ENCODE peak calls at places on chromosomes 4 and X, in four cellular contexts. One of them, this sample, is unnamed.

GRCh38 chrX:109347618-109348017 is 134.3 kb downstream of the GUCY2F start:
- DNase-seq in hepatocyte: peak
- DNase-seq in HCT116: peak
- DNase-seq in GM23248: peak
- DNase-seq in this sample: peak

GRCh38 chr4:907691-908437 is 24.3 kb downstream of the GAK start:
- DNase-seq in HCT116: no peak
- DNase-seq in hepatocyte: no peak
- DNase-seq in GM23248: no peak
- DNase-seq in this sample: no peak

GRCh38 chrX:153769158-153769864 is 5.3 kb downstream of the PLXNB3 start:
- DNase-seq in hepatocyte: no peak
- DNase-seq in HCT116: no peak
- DNase-seq in GM23248: no peak
- DNase-seq in this sample: no peak

GRCh38 chr4:145545538-145546224 is 64.0 kb downstream of the SMAD1 start:
- DNase-seq in HCT116: peak
- DNase-seq in hepatocyte: peak
- DNase-seq in GM23248: peak
- DNase-seq in this sample: no peak

GRCh38 chr4:102585329-102585728 is 84.2 kb downstream of the NFKB1 start:
- DNase-seq in GM23248: peak
- DNase-seq in HCT116: no peak
- DNase-seq in hepatocyte: no peak
- DNase-seq in this sample: no peak

GRCh38 chr4:61428950-61429349 is 228.8 kb downstream of the ADGRL3 start:
- DNase-seq in hepatocyte: no peak
- DNase-seq in GM23248: no peak
- DNase-seq in HCT116: no peak
- DNase-seq in this sample: no peak

GRCh38 chr4:25837107-25837506 is 25.7 kb downstream of the SEL1L3 start:
- DNase-seq in HCT116: no peak
- DNase-seq in hepatocyte: no peak
- DNase-seq in GM23248: no peak
- DNase-seq in this sample: no peak

GRCh38 chr4:147927377-147928137 is 195.7 kb downstream of the ARHGAP10 start:
- DNase-seq in HCT116: no peak
- DNase-seq in GM23248: no peak
- DNase-seq in hepatocyte: no peak
- DNase-seq in this sample: peak

GRCh38 chrX:39669668-39670067 is 428.1 kb downstream of the BCOR start:
- DNase-seq in hepatocyte: no peak
- DNase-seq in GM23248: no peak
- DNase-seq in HCT116: no peak
- DNase-seq in this sample: no peak

GRCh38 chr4:8305851-8306361 is 36.4 kb downstream of the HTRA3 start:
- DNase-seq in HCT116: no peak
- DNase-seq in hepatocyte: no peak
- DNase-seq in GM23248: no peak
- DNase-seq in this sample: peak

GRCh38 chr4:26141916-26142638 is 178.7 kb upstream of the RBPJ start:
- DNase-seq in HCT116: no peak
- DNase-seq in GM23248: peak
- DNase-seq in hepatocyte: peak
- DNase-seq in this sample: no peak

GRCh38 chr4:19400820-19401219 is 850.9 kb upstream of the SLIT2 start:
- DNase-seq in hepatocyte: no peak
- DNase-seq in GM23248: no peak
- DNase-seq in HCT116: no peak
- DNase-seq in this sample: no peak

GRCh38 chr4:27010334-27010940 is 149.8 kb downstream of the STIM2 start:
- DNase-seq in GM23248: peak
- DNase-seq in hepatocyte: peak
- DNase-seq in HCT116: peak
- DNase-seq in this sample: peak

GRCh38 chr4:168717852-168718251 is 221.0 kb downstream of the PALLD start:
- DNase-seq in HCT116: no peak
- DNase-seq in hepatocyte: no peak
- DNase-seq in GM23248: no peak
- DNase-seq in this sample: no peak

GRCh38 chr4:58166496-58166895 is 1056.3 kb upstream of the IGFBP7 start:
- DNase-seq in HCT116: no peak
- DNase-seq in GM23248: no peak
- DNase-seq in hepatocyte: no peak
- DNase-seq in this sample: no peak

GRCh38 chrX:134533952-134534351 is 74.0 kb downstream of the HPRT1 start:
- DNase-seq in hepatocyte: no peak
- DNase-seq in GM23248: no peak
- DNase-seq in HCT116: no peak
- DNase-seq in this sample: no peak

GRCh38 chrX:134542485-134542884 is 82.5 kb downstream of the HPRT1 start:
- DNase-seq in GM23248: peak
- DNase-seq in HCT116: no peak
- DNase-seq in hepatocyte: peak
- DNase-seq in this sample: peak

GRCh38 chrX:134533352-134533751 is 73.4 kb downstream of the HPRT1 start:
- DNase-seq in GM23248: no peak
- DNase-seq in HCT116: no peak
- DNase-seq in hepatocyte: no peak
- DNase-seq in this sample: peak

GRCh38 chrX:134538316-134538715 is 78.4 kb downstream of the HPRT1 start:
- DNase-seq in hepatocyte: no peak
- DNase-seq in HCT116: no peak
- DNase-seq in GM23248: no peak
- DNase-seq in this sample: no peak

DNA sequence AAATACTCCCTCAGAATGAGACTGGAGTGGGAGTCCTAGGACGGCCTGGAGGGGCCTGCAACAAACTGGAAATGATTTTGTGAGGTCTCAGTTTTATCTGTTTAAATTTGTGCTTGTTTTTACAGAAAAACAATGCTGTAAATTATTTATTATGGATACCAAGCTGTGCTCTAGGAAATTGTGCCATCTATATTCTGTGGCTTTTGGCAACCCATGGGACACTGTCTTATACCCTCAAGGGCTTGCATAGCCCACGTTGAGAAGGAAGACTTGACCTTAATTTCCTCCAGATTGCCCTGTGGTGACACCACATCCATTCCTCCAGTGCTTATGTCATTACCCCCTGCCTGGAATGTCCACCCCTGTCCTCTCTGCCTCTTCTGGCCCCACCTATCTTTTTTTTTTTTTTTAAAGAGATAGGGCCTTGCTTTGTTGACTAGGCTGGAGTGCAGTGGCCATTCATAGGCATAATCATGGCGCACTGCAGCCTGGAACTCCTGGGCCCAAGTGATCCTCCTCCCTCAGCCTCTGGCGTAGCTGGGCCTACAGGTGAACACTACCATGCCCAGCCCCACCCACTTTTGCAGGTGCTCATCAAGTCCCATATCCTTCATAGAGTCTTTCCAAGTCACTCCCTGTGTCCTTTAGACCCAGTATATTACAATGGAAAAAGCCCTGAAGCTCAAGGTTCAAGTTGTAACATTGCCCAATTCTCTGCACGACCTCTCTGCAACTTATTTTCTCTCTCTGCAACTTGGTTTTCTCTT is 77.4 kb downstream of the HPRT1 start:
- DNase-seq in hepatocyte: peak
- DNase-seq in HCT116: peak
- DNase-seq in GM23248: peak
- DNase-seq in this sample: no peak
- TF ChIP-seq EZH2phosphoT487 in hepatocyte: no peak
- TF ChIP-seq EZH2phosphoT487 in HCT116: no peak
- TF ChIP-seq EZH2phosphoT487 in GM23248: no peak
- TF ChIP-seq EZH2phosphoT487 in this sample: no peak

DNA sequence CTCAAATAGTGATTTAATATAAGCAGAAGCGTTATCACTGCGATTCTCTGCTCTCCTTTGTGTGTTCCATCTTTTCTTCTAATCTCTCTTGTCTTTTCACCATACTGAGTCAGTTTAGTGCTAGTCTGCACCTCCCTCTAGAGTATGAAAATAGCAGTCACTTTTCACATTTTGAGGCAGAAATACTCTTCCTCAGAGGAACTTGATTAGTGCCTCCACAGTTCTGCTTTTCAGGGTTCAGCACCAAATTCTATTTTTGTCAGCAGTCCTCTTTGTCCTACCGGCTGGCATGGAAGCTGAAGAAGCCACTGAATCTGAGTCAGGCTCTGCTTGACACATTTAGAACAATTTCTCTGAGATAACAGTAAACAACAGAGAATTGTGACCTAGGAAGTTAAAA is 49.7 kb upstream of the ANKRD17 start:
- DNase-seq in hepatocyte: peak
- DNase-seq in GM23248: peak
- DNase-seq in HCT116: no peak
- DNase-seq in this sample: peak
- H2AFZ ChIP-seq in hepatocyte: no peak
- H2AFZ ChIP-seq in GM23248: peak
- H2AFZ ChIP-seq in HCT116: no peak
- H2AFZ ChIP-seq in this sample: no peak

GRCh38 chr4:143403551-143403816 is 66.8 kb downstream of the GAB1 start:
- DNase-seq in GM23248: no peak
- DNase-seq in hepatocyte: no peak
- DNase-seq in HCT116: no peak
- DNase-seq in this sample: no peak

GRCh38 chr4:143407475-143407874 is 70.8 kb downstream of the GAB1 start:
- DNase-seq in HCT116: no peak
- DNase-seq in GM23248: no peak
- DNase-seq in hepatocyte: no peak
- DNase-seq in this sample: no peak

GRCh38 chr4:143404555-143404954 is 67.9 kb downstream of the GAB1 start:
- DNase-seq in HCT116: no peak
- DNase-seq in hepatocyte: no peak
- DNase-seq in GM23248: no peak
- DNase-seq in this sample: no peak

GRCh38 chr4:143406523-143406922 is 69.8 kb downstream of the GAB1 start:
- DNase-seq in HCT116: no peak
- DNase-seq in GM23248: peak
- DNase-seq in hepatocyte: peak
- DNase-seq in this sample: no peak

DNA sequence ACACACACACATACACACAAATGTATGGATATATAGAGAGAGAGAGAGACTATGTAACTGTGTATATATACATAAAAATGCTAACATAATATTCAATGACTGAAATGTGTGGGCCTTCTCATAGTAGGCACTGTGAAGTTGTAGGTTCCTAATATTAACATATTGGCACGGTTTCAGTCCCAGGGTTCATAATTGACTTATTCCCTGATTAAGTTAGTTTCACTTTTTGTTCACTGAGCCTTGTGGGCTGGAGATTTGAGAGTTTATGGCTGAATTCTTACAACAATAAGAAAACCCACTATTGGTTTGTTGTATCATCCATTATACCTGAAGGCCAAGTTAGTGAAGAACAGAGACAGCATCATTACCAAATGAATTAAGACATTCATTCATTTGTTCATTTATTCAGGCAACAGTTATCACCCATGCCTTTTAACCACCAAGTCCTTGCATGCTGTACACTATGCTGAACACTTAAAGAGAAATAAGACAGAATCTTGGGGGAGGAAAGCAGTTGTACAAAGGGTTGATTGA is 68.6 kb downstream of the GAB1 start:
- DNase-seq in GM23248: no peak
- DNase-seq in hepatocyte: no peak
- DNase-seq in HCT116: no peak
- DNase-seq in this sample: no peak
- TF ChIP-seq EZH2phosphoT487 in GM23248: no peak
- TF ChIP-seq EZH2phosphoT487 in hepatocyte: no peak
- TF ChIP-seq EZH2phosphoT487 in HCT116: no peak
- TF ChIP-seq EZH2phosphoT487 in this sample: no peak

GRCh38 chr4:138338840-138339239 is 96.7 kb upstream of the SLC7A11 start:
- DNase-seq in GM23248: no peak
- DNase-seq in HCT116: no peak
- DNase-seq in hepatocyte: no peak
- DNase-seq in this sample: no peak

GRCh38 chr4:138329506-138330070 is 87.4 kb upstream of the SLC7A11 start:
- DNase-seq in GM23248: no peak
- DNase-seq in hepatocyte: no peak
- DNase-seq in HCT116: no peak
- DNase-seq in this sample: no peak

GRCh38 chr4:138330531-138330930 is 88.4 kb upstream of the SLC7A11 start:
- DNase-seq in GM23248: no peak
- DNase-seq in hepatocyte: no peak
- DNase-seq in HCT116: no peak
- DNase-seq in this sample: no peak

GRCh38 chr4:138334346-138335016 is 92.3 kb upstream of the SLC7A11 start:
- DNase-seq in GM23248: no peak
- DNase-seq in hepatocyte: peak
- DNase-seq in HCT116: no peak
- DNase-seq in this sample: no peak
- H2AFZ ChIP-seq in GM23248: no peak
- H2AFZ ChIP-seq in hepatocyte: no peak
- H2AFZ ChIP-seq in HCT116: no peak
- H2AFZ ChIP-seq in this sample: peak

This sample was measured in GM23338.